ENCODE peak calls at places on chromosomes 6 and 20, in five cellular contexts. One of them, this sample, is unnamed.
A peak's percentile ranks its signal among the peaks of the same experiment; 100 is the strongest.

GRCh38 chr6:35048631-35049083 is 92.5 kb downstream of the TCP11 start:
- DNase-seq in fibroblast of pulmonary artery: peak; percentile 68
- DNase-seq in HCT116: no peak
- DNase-seq in heart right ventricle: peak; percentile 55
- DNase-seq in astrocyte of the spinal cord: peak; percentile 78
- DNase-seq in this sample: no peak

GRCh38 chr6:13615802-13616140 is 636 bp downstream of the NOL7 start:
- DNase-seq in fibroblast of pulmonary artery: peak; percentile 37
- DNase-seq in HCT116: no peak
- DNase-seq in heart right ventricle: peak; percentile 22
- DNase-seq in astrocyte of the spinal cord: no peak
- DNase-seq in this sample: peak; percentile 46

GRCh38 chr20:23515250-23515939 is 24.5 kb downstream of the CST8 start:
- DNase-seq in fibroblast of pulmonary artery: no peak
- DNase-seq in HCT116: no peak
- DNase-seq in heart right ventricle: no peak
- DNase-seq in astrocyte of the spinal cord: no peak
- DNase-seq in this sample: peak; percentile 8

GRCh38 chr6:105797313-105797970 is 288.7 kb upstream of the PRDM1 start:
- DNase-seq in fibroblast of pulmonary artery: no peak
- DNase-seq in HCT116: no peak
- DNase-seq in heart right ventricle: no peak
- DNase-seq in astrocyte of the spinal cord: no peak
- DNase-seq in this sample: peak; percentile 62

GRCh38 chr6:3208096-3208774 is 19.2 kb downstream of the TUBB2B start:
- DNase-seq in fibroblast of pulmonary artery: peak; percentile 91
- DNase-seq in HCT116: no peak
- DNase-seq in heart right ventricle: no peak
- DNase-seq in astrocyte of the spinal cord: peak; percentile 77
- DNase-seq in this sample: peak; percentile 93

GRCh38 chr20:58597021-58597940 is 53.8 kb upstream of the STX16 start:
- DNase-seq in fibroblast of pulmonary artery: no peak
- DNase-seq in HCT116: no peak
- DNase-seq in heart right ventricle: peak; percentile 47
- DNase-seq in astrocyte of the spinal cord: no peak
- DNase-seq in this sample: no peak

GRCh38 chr20:11502051-11502450 is 415.6 kb upstream of the BTBD3 start:
- DNase-seq in fibroblast of pulmonary artery: peak; percentile 26
- DNase-seq in HCT116: no peak
- DNase-seq in heart right ventricle: no peak
- DNase-seq in astrocyte of the spinal cord: peak; percentile 41
- DNase-seq in this sample: no peak

GRCh38 chr20:34891166-34892062 is 15.0 kb downstream of the ACSS2 start:
- DNase-seq in fibroblast of pulmonary artery: peak; percentile 80
- DNase-seq in HCT116: peak; percentile 64
- DNase-seq in heart right ventricle: no peak
- DNase-seq in astrocyte of the spinal cord: peak; percentile 47
- DNase-seq in this sample: peak; percentile 94

GRCh38 chr20:16437387-16437990 is 135.8 kb downstream of the KIF16B start:
- DNase-seq in fibroblast of pulmonary artery: no peak
- DNase-seq in HCT116: no peak
- DNase-seq in heart right ventricle: no peak
- DNase-seq in astrocyte of the spinal cord: no peak
- DNase-seq in this sample: peak; percentile 71

GRCh38 chr6:8707956-8708772 is 272.8 kb upstream of the SLC35B3 start:
- DNase-seq in fibroblast of pulmonary artery: peak; percentile 4
- DNase-seq in HCT116: peak; percentile 48
- DNase-seq in heart right ventricle: no peak
- DNase-seq in astrocyte of the spinal cord: peak; percentile 21
- DNase-seq in this sample: peak; percentile 68

GRCh38 chr6:10404799-10405524 is 9.9 kb downstream of the TFAP2A start:
- DNase-seq in fibroblast of pulmonary artery: no peak
- DNase-seq in HCT116: no peak
- DNase-seq in heart right ventricle: no peak
- DNase-seq in astrocyte of the spinal cord: no peak
- DNase-seq in this sample: no peak

GRCh38 chr20:16245879-16246278 is 327.4 kb downstream of the KIF16B start:
- DNase-seq in fibroblast of pulmonary artery: no peak
- DNase-seq in HCT116: no peak
- DNase-seq in heart right ventricle: no peak
- DNase-seq in astrocyte of the spinal cord: no peak
- DNase-seq in this sample: no peak

GRCh38 chr6:159837141-159837490 is 37.0 kb downstream of the PNLDC1 start:
- DNase-seq in fibroblast of pulmonary artery: no peak
- DNase-seq in HCT116: no peak
- DNase-seq in heart right ventricle: no peak
- DNase-seq in astrocyte of the spinal cord: no peak
- DNase-seq in this sample: no peak

GRCh38 chr6:131197716-131198115 is 62.4 kb downstream of the AKAP7 start:
- DNase-seq in fibroblast of pulmonary artery: no peak
- DNase-seq in HCT116: no peak
- DNase-seq in heart right ventricle: no peak
- DNase-seq in astrocyte of the spinal cord: no peak
- DNase-seq in this sample: no peak

GRCh38 chr6:131199568-131200272 is 64.5 kb downstream of the AKAP7 start:
- DNase-seq in fibroblast of pulmonary artery: no peak
- DNase-seq in HCT116: peak; percentile 12
- DNase-seq in heart right ventricle: peak; percentile 13
- DNase-seq in astrocyte of the spinal cord: peak; percentile 75
- DNase-seq in this sample: peak; percentile 72
- TF ChIP-seq CTCF in fibroblast of pulmonary artery: no peak
- TF ChIP-seq CTCF in HCT116: peak; percentile 50
- TF ChIP-seq CTCF in heart right ventricle: peak; percentile 47
- TF ChIP-seq CTCF in astrocyte of the spinal cord: peak; percentile 82
- TF ChIP-seq CTCF in this sample: peak; percentile 88

DNA sequence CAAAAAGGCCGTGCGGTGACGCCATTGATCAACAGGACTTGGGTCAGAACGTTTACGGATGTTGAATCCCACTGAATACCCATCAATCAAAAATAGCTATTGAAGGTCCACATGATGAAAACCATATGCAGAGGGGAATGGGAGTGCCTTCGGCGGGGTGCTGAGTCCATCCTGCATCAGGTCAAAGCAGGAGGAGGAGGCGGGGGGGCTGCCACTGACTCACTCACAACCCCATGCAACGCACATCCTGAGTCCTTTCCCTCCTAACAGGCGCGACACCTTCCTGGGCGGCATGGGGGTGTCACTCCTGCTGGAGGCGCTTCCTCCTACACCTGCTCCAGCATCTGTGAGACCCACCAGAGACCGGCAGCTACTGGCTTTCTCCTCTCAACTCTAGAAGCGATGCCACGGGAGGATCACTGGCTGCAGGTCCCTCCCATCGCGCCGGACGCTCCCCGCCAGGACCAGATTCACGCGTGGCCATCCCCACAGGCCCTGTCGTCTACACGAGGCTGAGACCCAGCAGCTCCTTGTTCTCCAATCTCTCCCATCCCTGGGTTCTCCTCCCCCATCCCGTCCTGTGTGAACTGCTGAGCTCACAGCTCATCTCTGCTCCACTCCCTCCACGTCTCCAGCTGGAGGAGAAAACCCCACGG is 170.6 kb upstream of the THBS2 start:
- DNase-seq in fibroblast of pulmonary artery: no peak
- DNase-seq in HCT116: no peak
- DNase-seq in heart right ventricle: no peak
- DNase-seq in astrocyte of the spinal cord: no peak
- DNase-seq in this sample: no peak
- H3K4me3 ChIP-seq in fibroblast of pulmonary artery: no peak overlapping the region
- H3K4me3 ChIP-seq in HCT116: no peak overlapping the region
- H3K4me3 ChIP-seq in heart right ventricle: no peak overlapping the region
- H3K4me3 ChIP-seq in astrocyte of the spinal cord: no peak overlapping the region
- H3K4me3 ChIP-seq in this sample: no peak overlapping the region

DNA sequence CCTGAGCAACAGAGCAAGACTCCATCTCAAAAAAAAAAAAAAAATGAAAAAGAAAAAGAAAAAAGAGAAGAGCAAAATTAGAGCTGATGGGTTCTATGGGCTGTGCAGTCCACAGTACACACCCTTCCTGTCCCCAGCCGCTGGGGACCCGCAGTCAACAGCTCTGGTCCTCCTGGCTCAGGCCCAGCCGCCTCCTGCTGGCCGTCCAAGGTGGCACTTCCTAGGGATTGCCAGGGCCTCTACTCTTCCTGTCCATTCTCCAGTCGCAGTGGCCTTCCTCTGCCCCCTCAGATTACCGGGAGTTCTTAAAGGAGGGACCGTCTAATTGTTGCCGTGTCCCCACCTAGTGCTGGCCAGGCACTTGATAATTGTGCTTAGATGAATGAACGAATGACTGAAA is 41.7 kb downstream of the TMEM242 start:
- DNase-seq in fibroblast of pulmonary artery: peak; percentile 13
- DNase-seq in HCT116: no peak
- DNase-seq in heart right ventricle: peak; percentile 32
- DNase-seq in astrocyte of the spinal cord: no peak
- DNase-seq in this sample: no peak
- TF ChIP-seq CTCF in fibroblast of pulmonary artery: peak; percentile 39
- TF ChIP-seq CTCF in HCT116: peak; percentile 44
- TF ChIP-seq CTCF in heart right ventricle: no peak
- TF ChIP-seq CTCF in astrocyte of the spinal cord: peak; percentile 33
- TF ChIP-seq CTCF in this sample: peak; percentile 25

DNA sequence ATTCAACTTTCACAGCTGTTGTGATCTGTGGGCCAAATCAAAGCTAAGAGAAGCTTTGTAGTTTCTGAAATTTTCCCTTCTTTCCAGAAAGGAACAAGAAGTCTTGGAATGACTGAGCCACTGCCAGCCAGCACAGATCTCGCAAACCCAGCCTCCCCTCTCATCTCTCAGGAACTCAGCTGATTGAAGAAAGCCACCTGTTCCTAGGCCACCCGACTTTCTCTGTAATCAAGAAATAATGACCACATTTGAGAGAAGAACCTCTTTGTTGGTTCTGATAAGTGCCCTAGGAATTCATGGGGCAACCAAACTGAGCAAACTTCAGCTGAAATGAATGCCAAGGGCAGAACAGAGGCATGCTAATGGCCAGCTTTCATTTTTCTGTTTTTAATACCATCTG is 61.7 kb downstream of the HDGFL1 start:
- DNase-seq in fibroblast of pulmonary artery: peak; percentile 38
- DNase-seq in HCT116: no peak
- DNase-seq in heart right ventricle: no peak
- DNase-seq in astrocyte of the spinal cord: peak; percentile 38
- DNase-seq in this sample: no peak
- H3K4me3 ChIP-seq in fibroblast of pulmonary artery: no peak overlapping the region
- H3K4me3 ChIP-seq in HCT116: no peak overlapping the region
- H3K4me3 ChIP-seq in heart right ventricle: no peak overlapping the region
- H3K4me3 ChIP-seq in astrocyte of the spinal cord: no peak overlapping the region
- H3K4me3 ChIP-seq in this sample: no peak overlapping the region

GRCh38 chr6:111107589-111107988 is 20.3 kb downstream of the SLC16A10 start:
- DNase-seq in fibroblast of pulmonary artery: no peak
- DNase-seq in HCT116: no peak
- DNase-seq in heart right ventricle: no peak
- DNase-seq in astrocyte of the spinal cord: no peak
- DNase-seq in this sample: no peak

GRCh38 chr6:111101987-111102386 is 14.7 kb downstream of the SLC16A10 start:
- DNase-seq in fibroblast of pulmonary artery: no peak
- DNase-seq in HCT116: no peak
- DNase-seq in heart right ventricle: no peak
- DNase-seq in astrocyte of the spinal cord: no peak
- DNase-seq in this sample: no peak

DNA sequence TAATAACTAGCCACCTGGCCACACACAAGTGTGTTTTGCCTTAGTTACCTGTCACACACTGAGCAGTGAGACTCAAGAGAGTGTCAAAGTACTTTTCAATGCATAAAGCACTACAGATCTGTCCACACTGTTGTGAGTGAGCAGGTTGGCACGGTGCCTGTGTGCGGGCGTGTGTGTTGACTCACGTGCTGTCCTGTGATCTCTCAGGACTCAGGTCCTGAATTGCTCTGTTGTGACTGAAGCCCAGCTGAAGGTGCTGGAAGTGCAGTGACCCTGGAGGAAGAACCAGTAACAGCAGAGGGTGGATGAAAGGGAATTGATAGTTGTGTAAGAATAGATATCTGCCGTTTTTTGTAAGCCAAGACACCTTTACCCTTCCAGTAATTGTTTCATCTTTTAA is 18.3 kb downstream of the SLC16A10 start:
- DNase-seq in fibroblast of pulmonary artery: peak; percentile 32
- DNase-seq in HCT116: peak; percentile 68
- DNase-seq in heart right ventricle: peak; percentile 75
- DNase-seq in astrocyte of the spinal cord: peak; percentile 22
- DNase-seq in this sample: peak; percentile 77
- TF ChIP-seq CTCF in fibroblast of pulmonary artery: no peak
- TF ChIP-seq CTCF in HCT116: no peak
- TF ChIP-seq CTCF in heart right ventricle: no peak
- TF ChIP-seq CTCF in astrocyte of the spinal cord: no peak
- TF ChIP-seq CTCF in this sample: no peak

GRCh38 chr20:32971703-32972161 is 32.5 kb downstream of the SUN5 start:
- DNase-seq in fibroblast of pulmonary artery: no peak
- DNase-seq in HCT116: no peak
- DNase-seq in heart right ventricle: no peak
- DNase-seq in astrocyte of the spinal cord: no peak
- DNase-seq in this sample: no peak

GRCh38 chr20:32968833-32969241 is 35.4 kb downstream of the SUN5 start:
- DNase-seq in fibroblast of pulmonary artery: no peak
- DNase-seq in HCT116: no peak
- DNase-seq in heart right ventricle: no peak
- DNase-seq in astrocyte of the spinal cord: no peak
- DNase-seq in this sample: no peak

GRCh38 chr20:32969356-32970114 is 34.7 kb downstream of the SUN5 start:
- DNase-seq in fibroblast of pulmonary artery: no peak
- DNase-seq in HCT116: no peak
- DNase-seq in heart right ventricle: no peak
- DNase-seq in astrocyte of the spinal cord: no peak
- DNase-seq in this sample: no peak

GRCh38 chr20:32970973-32971300 is 33.3 kb downstream of the SUN5 start:
- DNase-seq in fibroblast of pulmonary artery: no peak
- DNase-seq in HCT116: no peak
- DNase-seq in heart right ventricle: no peak
- DNase-seq in astrocyte of the spinal cord: no peak
- DNase-seq in this sample: no peak

GRCh38 chr20:32970115-32970972 is 33.9 kb downstream of the SUN5 start:
- DNase-seq in fibroblast of pulmonary artery: no peak
- DNase-seq in HCT116: no peak
- DNase-seq in heart right ventricle: no peak
- DNase-seq in astrocyte of the spinal cord: no peak
- DNase-seq in this sample: no peak
- H3K4me3 ChIP-seq in fibroblast of pulmonary artery: no peak overlapping the region
- H3K4me3 ChIP-seq in HCT116: no peak overlapping the region
- H3K4me3 ChIP-seq in heart right ventricle: no peak overlapping the region
- H3K4me3 ChIP-seq in astrocyte of the spinal cord: no peak overlapping the region
- H3K4me3 ChIP-seq in this sample: no peak overlapping the region

DNA sequence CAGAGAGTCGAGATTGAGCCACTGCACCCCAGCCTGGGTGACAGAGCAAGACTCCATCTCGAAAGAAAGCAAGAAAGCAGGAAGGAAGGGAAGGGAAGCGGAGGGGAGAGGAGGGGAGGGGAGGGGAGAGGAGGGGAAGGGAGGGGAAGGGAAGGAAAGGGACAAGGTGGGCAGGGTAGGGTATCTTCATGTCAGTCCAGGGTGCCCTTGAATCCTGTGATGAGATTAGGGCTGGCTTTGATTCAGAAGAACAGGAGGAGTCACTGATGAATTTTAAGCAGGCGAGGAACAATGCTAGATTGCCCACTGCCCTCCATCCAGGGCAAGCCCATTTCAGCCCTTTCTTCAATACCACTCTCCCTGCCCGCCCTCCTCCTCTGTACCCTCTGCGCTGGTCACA is 35.0 kb upstream of the EPB41L1 start:
- DNase-seq in fibroblast of pulmonary artery: no peak
- DNase-seq in HCT116: no peak
- DNase-seq in heart right ventricle: no peak
- DNase-seq in astrocyte of the spinal cord: no peak
- DNase-seq in this sample: no peak
- TF ChIP-seq CTCF in fibroblast of pulmonary artery: no peak
- TF ChIP-seq CTCF in HCT116: no peak
- TF ChIP-seq CTCF in heart right ventricle: no peak
- TF ChIP-seq CTCF in astrocyte of the spinal cord: no peak
- TF ChIP-seq CTCF in this sample: no peak

GRCh38 chr6:37135835-37136694 is 33.9 kb upstream of the PIM1 start:
- DNase-seq in fibroblast of pulmonary artery: peak; percentile 43
- DNase-seq in HCT116: no peak
- DNase-seq in heart right ventricle: no peak
- DNase-seq in astrocyte of the spinal cord: no peak
- DNase-seq in this sample: peak; percentile 85
- H3K4me3 ChIP-seq in fibroblast of pulmonary artery: peak overlapping the region; percentile 52
- H3K4me3 ChIP-seq in HCT116: no peak overlapping the region
- H3K4me3 ChIP-seq in heart right ventricle: no peak overlapping the region
- H3K4me3 ChIP-seq in astrocyte of the spinal cord: no peak overlapping the region
- H3K4me3 ChIP-seq in this sample: no peak overlapping the region

This sample was measured in epithelial cell of esophagus.